ENCODE peak calls at places on chromosomes 2 and 18, in four cellular contexts. S is nucleus accumbens; O is stimulated activated CD4-positive, alpha-beta T cell treated with anti-CD3 and anti-CD28 coated beads, Interleukin-15, amount 100 ng/mL, for 24 hours; U is HEK293T. K is an unnamed sample.

GRCh38 chr2:217520361-217521010 is 482.3 kb downstream of the TNS1 start:
- DNase-seq in O (no peak), S (no peak), U (no peak), K (no peak)

GRCh38 chr2:165985120-165985519 is 31.5 kb upstream of the TTC21B start:
- DNase-seq in S (no peak), U (no peak), O (no peak), K (no peak)

GRCh38 chr2:58376592-58376991 is 135.5 kb upstream of the FANCL start:
- DNase-seq in U (no peak), S (no peak), O (no peak), K (peak)

GRCh38 chr2:39099820-39100728 is 20.8 kb downstream of the SOS1 start:
- DNase-seq in O (peak), U (no peak), S (no peak), K (no peak)

GRCh38 chr2:171436307-171436706 is 2.3 kb downstream of the DCAF17 start:
- DNase-seq in O (no peak), S (no peak), U (no peak), K (peak)

GRCh38 chr2:240126731-240127130 is 9.4 kb downstream of the COPS9 start:
- DNase-seq in U (no peak), O (no peak), S (no peak), K (no peak)

GRCh38 chr2:151261977-151262291 is 271 bp upstream of the RBM43 start:
- DNase-seq in O (no peak), U (no peak), S (no peak), K (no peak)

GRCh38 chr2:195683174-195683573 is 26.1 kb downstream of the SLC39A10 start:
- DNase-seq in O (no peak), S (no peak), U (no peak), K (no peak)

GRCh38 chr18:23710068-23710527 is 20.8 kb downstream of the LAMA3 start:
- DNase-seq in U (no peak), O (no peak), S (no peak), K (peak)

K was measured in A549.